ENCODE peak calls at places on chromosomes 11 and 22, in nine cellular contexts. K, V, B, D, M, Q, F, Y and H are unnamed samples. For H3K36me3, the result is how much of the 10 kb centered on the place peaks cover.

GRCh38 chr11:119417726-119418540 is 5.0 kb downstream of the THY1 start:
- DNase-seq in V (no peak), B (peak), Q (peak), D (peak), F (peak), K (no peak), M (no peak), Y (no peak), H (peak)

GRCh38 chr11:94457118-94458029 is 36.3 kb downstream of the MRE11 start:
- DNase-seq in V (no peak), Q (peak), K (no peak), D (peak), Y (no peak), M (no peak), B (no peak), F (peak), H (no peak)

GRCh38 chr22:46043816-46044717 is 67.1 kb upstream of the WNT7B start:
- DNase-seq in V (no peak), K (no peak), F (no peak), D (no peak), Q (peak), Y (peak), M (no peak), B (no peak), H (peak)

GRCh38 chr11:61445535-61445934 is 15.6 kb downstream of the SDHAF2 start:
- DNase-seq in D (no peak), V (no peak), K (no peak), Q (no peak), M (no peak), B (no peak), Y (no peak), F (peak), H (peak)

GRCh38 chr22:37544955-37545702 is 15.2 kb upstream of the CDC42EP1 start:
- DNase-seq in D (peak), Q (peak), Y (peak), V (no peak), B (peak), K (no peak), M (peak), F (peak), H (peak)

GRCh38 chr22:17717708-17718107 is 56.6 kb downstream of the BID start:
- DNase-seq in Y (no peak), K (no peak), V (no peak), M (no peak), F (peak), B (peak), D (no peak), Q (peak), H (no peak)

GRCh38 chr11:35618497-35619029 is 303 bp downstream of the FJX1 start:
- DNase-seq in B (peak), F (peak), V (peak), D (no peak), K (no peak), M (no peak), Y (peak), Q (peak), H (peak)

GRCh38 chr11:73178092-73178539 is 36.0 kb upstream of the FCHSD2 start:
- DNase-seq in Q (peak), M (peak), F (peak), D (peak), Y (peak), K (peak), B (peak), V (peak), H (peak)

GRCh38 chr22:37499006-37499707 is 13.0 kb upstream of the MFNG start:
- DNase-seq in Y (no peak), M (no peak), V (no peak), B (no peak), F (no peak), Q (peak), K (no peak), D (no peak), H (no peak)

GRCh38 chr11:46914363-46914762 is 4.0 kb downstream of the LRP4 start:
- DNase-seq in K (no peak), Q (peak), M (peak), V (no peak), B (no peak), F (peak), D (peak), Y (no peak), H (peak)

GRCh38 chr11:131626761-131627160 is 256.3 kb downstream of the NTM start:
- DNase-seq in Q (no peak), D (no peak), Y (no peak), K (no peak), V (no peak), M (no peak), B (no peak), F (no peak), H (no peak)

GRCh38 chr22:26573026-26573662 is 16.8 kb downstream of the TPST2 start:
- DNase-seq in D (no peak), K (no peak), F (peak), V (peak), Q (peak), Y (no peak), M (peak), B (peak), H (no peak)

GRCh38 chr11:40161855-40162410 is 1297.5 kb downstream of the LRRC4C start:
- DNase-seq in M (no peak), Y (no peak), B (no peak), F (no peak), D (no peak), V (no peak), K (no peak), Q (peak), H (no peak)

GRCh38 chr11:65502274-65502851 is 3.5 kb downstream of the MALAT1 start:
- DNase-seq in K (no peak), B (peak), V (no peak), F (peak), Y (no peak), Q (peak), M (no peak), D (peak), H (no peak)

GRCh38 chr11:126307706-126308105 is 3.8 kb downstream of the DCPS start:
- DNase-seq in V (no peak), D (peak), K (no peak), Q (peak), F (peak), B (peak), M (no peak), Y (peak), H (peak)

GRCh38 chr11:120859552-120860295 is 164.2 kb upstream of the TBCEL start:
- DNase-seq in M (no peak), B (no peak), Y (no peak), D (no peak), K (no peak), Q (no peak), V (no peak), F (no peak), H (peak)

GRCh38 chr22:32127904-32128303 is 31.2 kb downstream of the C22orf42 start:
- DNase-seq in Y (no peak), V (no peak), K (no peak), B (no peak), Q (no peak), D (no peak), M (no peak), F (no peak), H (peak)

GRCh38 chr11:96554236-96554635 is 164.4 kb downstream of the JRKL start:
- DNase-seq in Y (no peak), F (no peak), B (no peak), D (no peak), K (no peak), V (no peak), Q (no peak), M (no peak), H (no peak)

GRCh38 chr22:43346521-43346929 is 3.4 kb upstream of the SCUBE1 start:
- DNase-seq in M (peak), B (peak), Y (peak), K (peak), V (peak), F (no peak), D (peak), Q (peak), H (peak)

GRCh38 chr11:63680842-63681207 is 475 bp upstream of the RTN3 start:
- DNase-seq in F (no peak), B (no peak), Y (peak), M (no peak), Q (peak), D (no peak), K (no peak), V (no peak), H (no peak)

GRCh38 chr11:4636962-4637661 is at the start of gene OR51D1:
- DNase-seq in F (peak), M (peak), K (peak), B (peak), V (peak), Q (peak), D (peak), Y (peak), H (peak)

GRCh38 chr11:130798280-130798679 is 118.0 kb downstream of the SNX19 start:
- DNase-seq in D (peak), K (no peak), V (no peak), Q (peak), B (peak), M (no peak), F (peak), Y (no peak), H (peak)

GRCh38 chr22:44337658-44338004 is 24.9 kb upstream of the SHISAL1 start:
- DNase-seq in Y (peak), Q (peak), V (no peak), M (no peak), F (peak), B (peak), K (no peak), D (peak), H (peak)

GRCh38 chr22:25485626-25486545 is 78.6 kb upstream of the GRK3 start:
- DNase-seq in V (no peak), F (peak), M (no peak), Y (no peak), B (no peak), K (no peak), D (no peak), Q (no peak), H (no peak)

DNA sequence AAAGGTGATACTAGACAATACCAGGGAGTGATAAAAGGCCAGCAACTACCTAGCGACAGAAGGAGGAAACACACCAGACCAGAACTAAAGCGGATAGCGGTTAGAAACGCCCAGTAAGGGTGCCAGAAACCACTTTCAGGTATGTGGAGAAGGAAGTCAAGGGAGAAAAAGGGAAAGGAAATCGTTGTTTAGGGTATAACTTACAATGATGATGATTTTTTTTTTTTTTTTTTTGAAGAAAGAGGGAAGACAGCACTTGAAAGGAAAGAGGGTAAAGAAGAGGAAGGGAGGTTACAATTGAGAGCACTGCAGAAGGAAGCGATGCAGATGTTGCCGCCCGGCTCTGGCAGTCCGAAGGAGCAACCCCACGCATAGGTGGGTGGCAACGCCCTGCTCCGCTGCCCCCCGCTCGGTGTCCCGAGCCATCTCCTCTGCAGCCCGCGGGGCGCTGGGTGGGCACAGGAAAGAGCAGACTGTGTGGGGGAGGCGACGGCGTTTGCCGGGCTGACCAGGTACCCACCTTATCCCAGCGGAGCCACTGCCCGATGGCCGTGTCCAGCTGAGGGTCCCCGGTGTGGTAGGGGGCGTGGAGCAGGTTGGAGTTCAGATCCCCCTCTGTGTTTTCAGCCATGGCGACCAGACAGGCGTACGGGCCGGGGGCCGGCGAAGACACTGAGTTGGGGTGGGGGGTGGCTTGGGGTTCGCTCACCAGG is 546 bp downstream of the PGM2L1 start:
- DNase-seq in D (peak), B (peak), F (peak), Y (no peak), M (peak), K (peak), Q (peak), V (peak), H (peak)
- TF ChIP-seq CTCF in D (peak), B (no peak), F (peak), Y (no peak), M (peak), K (peak), Q (no peak), V (no peak), H (no peak)

GRCh38 chr22:23784215-23784732 is 2.5 kb upstream of the SMARCB1 start:
- DNase-seq in F (peak), B (no peak), Q (peak), M (no peak), K (no peak), Y (no peak), D (peak), V (no peak), H (peak)
- H3K36me3 ChIP-seq in F (under half), B (under half), Q (under half), M (under half), K (under half), Y (under half), D (under half), V (under half), H (under half)

GRCh38 chr11:111762981-111763643 is 3.1 kb downstream of the PPP2R1B start:
- DNase-seq in F (peak), K (no peak), V (no peak), B (peak), Q (peak), M (no peak), Y (no peak), D (no peak), H (peak)

GRCh38 chr11:111759375-111759774 is 6.8 kb downstream of the PPP2R1B start:
- DNase-seq in F (no peak), D (no peak), M (no peak), V (no peak), Y (no peak), K (no peak), B (peak), Q (no peak), H (no peak)

GRCh38 chr11:111759778-111760407 is 6.3 kb downstream of the PPP2R1B start:
- DNase-seq in D (no peak), B (no peak), F (no peak), V (no peak), Y (no peak), Q (no peak), K (no peak), M (no peak), H (no peak)

GRCh38 chr11:111762526-111762925 is 3.7 kb downstream of the PPP2R1B start:
- DNase-seq in M (no peak), D (no peak), K (no peak), B (no peak), F (no peak), Y (no peak), V (no peak), Q (no peak), H (no peak)

GRCh38 chr11:111761056-111761455 is 5.1 kb downstream of the PPP2R1B start:
- DNase-seq in M (no peak), Y (no peak), V (no peak), Q (no peak), D (no peak), B (no peak), F (no peak), K (no peak), H (no peak)
- H3K27ac ChIP-seq in M (no peak), Y (no peak), V (no peak), Q (no peak), D (no peak), B (no peak), F (no peak), K (no peak), H (no peak)

DNA sequence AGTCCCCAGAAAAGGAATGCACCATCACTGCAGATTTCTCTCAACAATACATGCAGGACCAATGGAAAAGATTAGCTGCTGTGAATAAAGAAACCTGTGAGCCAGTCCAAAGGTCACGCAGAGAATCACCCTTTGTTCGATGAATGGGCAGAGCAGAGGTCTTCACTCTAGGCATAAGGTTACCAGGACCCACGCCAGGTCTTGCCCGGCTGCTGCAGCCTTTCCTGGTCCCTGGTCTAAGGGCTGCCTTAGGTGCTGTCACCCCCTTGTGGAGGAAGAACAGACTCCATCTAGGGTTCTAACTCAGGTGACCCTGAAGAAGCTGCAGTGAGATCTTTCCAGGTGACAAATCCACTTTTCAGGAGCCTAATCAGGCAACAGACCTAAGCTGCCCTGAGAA is 29.0 kb upstream of the NAP1L4 start:
- DNase-seq in V (peak), Q (peak), B (peak), F (peak), M (no peak), Y (no peak), K (peak), D (no peak), H (peak)
- TF ChIP-seq CTCF in V (no peak), Q (peak), B (peak), F (peak), M (peak), Y (no peak), K (peak), D (peak), H (peak)

GRCh38 chr22:19917389-19918138 is 24.0 kb upstream of the COMT start:
- DNase-seq in Y (no peak), F (no peak), K (no peak), M (no peak), B (no peak), Q (no peak), D (no peak), V (peak), H (no peak)

GRCh38 chr22:19914201-19914943 is 27.2 kb upstream of the COMT start:
- DNase-seq in B (no peak), D (no peak), Y (no peak), K (no peak), M (no peak), F (no peak), Q (no peak), V (peak), H (peak)

GRCh38 chr22:19916941-19917340 is 24.6 kb upstream of the COMT start:
- DNase-seq in B (no peak), M (no peak), Q (no peak), K (no peak), V (peak), F (no peak), D (no peak), Y (no peak), H (peak)

GRCh38 chr22:19915287-19915954 is 26.2 kb upstream of the COMT start:
- DNase-seq in Q (no peak), D (no peak), Y (no peak), F (no peak), K (no peak), B (no peak), M (no peak), V (no peak), H (peak)

DNA sequence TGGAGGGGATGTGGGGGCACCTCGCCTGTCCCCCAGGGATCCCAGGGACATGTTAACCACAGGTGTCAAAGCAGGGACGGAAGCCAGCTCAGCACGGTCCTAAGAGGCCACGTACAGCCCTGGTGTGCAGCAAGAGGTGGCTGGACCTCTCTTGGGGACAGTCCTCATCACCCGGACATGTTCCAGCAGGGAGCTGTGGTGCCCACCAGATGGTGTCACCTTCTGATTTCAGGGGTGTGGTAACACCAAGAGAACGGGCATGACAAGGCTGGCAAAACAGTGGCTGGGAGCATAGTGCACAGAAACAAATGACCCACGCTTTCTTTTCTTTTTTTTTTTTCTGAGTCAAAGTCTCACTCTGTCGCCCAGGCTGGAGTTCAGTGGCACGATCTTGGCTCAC is 25.6 kb upstream of the COMT start:
- DNase-seq in Q (no peak), D (no peak), Y (no peak), B (no peak), M (no peak), V (peak), F (no peak), K (no peak), H (no peak)
- H3K36me3 ChIP-seq in Q (under half), D (half or more), Y (under half), B (under half), M (under half), V (half or more), F (half or more), K (under half), H (under half)

DNA sequence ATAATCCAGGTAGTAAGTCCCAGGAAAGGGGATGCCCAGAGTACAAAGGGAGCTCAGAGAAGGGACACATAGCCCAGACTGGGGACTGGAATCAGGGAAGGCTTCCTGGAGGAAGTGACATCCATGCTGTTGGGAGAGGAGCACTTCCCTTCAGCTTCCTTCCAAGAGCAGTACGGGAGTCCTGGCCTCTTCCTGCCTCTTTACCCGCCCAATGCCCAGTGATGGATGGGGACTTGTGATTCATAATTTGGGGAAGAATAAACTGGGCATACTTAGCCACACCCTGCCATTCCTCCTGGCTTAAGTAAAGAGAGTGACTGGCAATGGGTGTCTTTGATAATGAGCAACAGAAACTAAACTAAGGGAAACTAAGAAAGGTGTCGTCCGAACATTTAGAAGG is 11.5 kb downstream of the C11orf91 start:
- DNase-seq in Y (no peak), M (no peak), Q (peak), K (no peak), B (no peak), F (no peak), V (no peak), D (no peak), H (no peak)
- H3K27ac ChIP-seq in Y (no peak), M (peak), Q (peak), K (no peak), B (no peak), F (peak), V (no peak), D (peak), H (peak)

DNA sequence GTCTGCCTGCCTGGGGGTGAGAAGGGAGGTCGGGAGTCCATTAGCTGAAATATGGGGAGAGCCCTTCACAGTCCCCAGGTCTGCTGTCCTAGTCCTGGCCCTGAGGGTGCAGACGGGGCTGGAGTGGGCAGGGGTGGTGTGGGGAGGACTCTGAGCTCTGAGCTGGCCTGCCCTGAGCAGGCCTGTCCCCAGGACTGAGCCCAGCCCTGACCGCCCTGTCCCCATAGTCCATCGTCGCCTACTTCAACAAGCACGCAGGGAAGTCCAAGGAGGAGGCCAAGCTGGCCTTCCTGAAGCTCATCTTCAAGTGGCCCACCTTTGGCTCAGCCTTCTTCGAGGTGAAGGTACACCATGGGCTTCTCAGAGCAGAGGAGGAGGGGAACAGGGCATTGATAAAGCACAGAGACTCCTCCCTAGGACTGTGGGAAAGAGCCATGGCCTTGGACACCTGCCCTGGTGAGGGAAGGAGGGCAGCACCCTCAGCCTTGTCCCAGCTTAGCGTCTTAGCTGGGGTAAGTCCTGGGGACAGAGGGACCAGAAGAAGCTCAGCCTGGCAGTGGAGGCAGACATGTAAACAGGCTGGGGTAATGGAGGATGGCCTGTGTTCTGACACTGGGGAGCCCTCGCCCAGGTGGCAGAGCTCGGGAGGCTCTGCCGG is 83.7 kb downstream of the MYO7A start:
- DNase-seq in D (no peak), F (no peak), B (no peak), Y (no peak), V (no peak), M (no peak), Q (no peak), K (no peak), H (peak)
- TF ChIP-seq CTCF in D (no peak), F (no peak), B (no peak), Y (no peak), V (no peak), M (no peak), Q (no peak), K (no peak), H (no peak)